ENCODE peak calls at places on chromosome 3, in seven cellular contexts. E is mesothelial cell of epicardium, N is NCI-H1092, V is HL-60, D is cardiac fibroblast, W is sciatic nerve, A is Caki2. U is an unnamed sample.

GRCh38 chr3:36362216-36362615 is 18.1 kb upstream of the STAC start:
- DNase-seq in E (no peak), V (no peak), N (no peak), A (peak), D (no peak), W (no peak), U (no peak)

GRCh38 chr3:54936561-54936960 is 8.7 kb upstream of the LRTM1 start:
- DNase-seq in W (no peak), E (no peak), D (peak), V (no peak), A (no peak), N (no peak), U (no peak)

GRCh38 chr3:29201609-29202008 is 79.3 kb upstream of the RBMS3 start:
- DNase-seq in E (no peak), D (no peak), A (no peak), W (no peak), V (no peak), N (peak), U (no peak)

GRCh38 chr3:187798126-187798525 is 52.9 kb upstream of the BCL6 start:
- DNase-seq in E (no peak), D (no peak), N (no peak), W (no peak), V (peak), A (no peak), U (no peak)

GRCh38 chr3:53949541-53949940 is 57.9 kb upstream of the SELENOK start:
- DNase-seq in W (no peak), V (no peak), N (peak), A (no peak), E (no peak), D (peak), U (no peak)

GRCh38 chr3:65672876-65673815 is 365.6 kb downstream of the MAGI1 start:
- DNase-seq in D (peak), V (peak), E (peak), N (peak), A (no peak), W (peak), U (peak)

GRCh38 chr3:116135462-116135861 is 309.8 kb downstream of the LSAMP start:
- DNase-seq in N (no peak), A (peak), W (no peak), D (peak), E (no peak), V (no peak), U (peak)

GRCh38 chr3:29643034-29643425 is 362.2 kb downstream of the RBMS3 start:
- DNase-seq in A (no peak), N (no peak), D (no peak), V (no peak), W (no peak), E (no peak), U (no peak)

GRCh38 chr3:39254806-39255449 is 24.9 kb downstream of the CX3CR1 start:
- DNase-seq in N (no peak), D (peak), V (no peak), W (no peak), A (no peak), E (no peak), U (no peak)

GRCh38 chr3:180250172-180250571 is 213.4 kb upstream of the PEX5L start:
- DNase-seq in N (no peak), A (peak), W (no peak), D (no peak), V (no peak), E (no peak), U (no peak)

GRCh38 chr3:53780171-53780570 is 66.0 kb downstream of the CHDH start:
- DNase-seq in W (no peak), V (no peak), D (peak), N (no peak), A (no peak), E (no peak), U (no peak)

GRCh38 chr3:44223274-44223673 is 18.4 kb upstream of the TOPAZ1 start:
- DNase-seq in W (no peak), D (no peak), N (no peak), E (no peak), V (no peak), A (no peak), U (no peak)

GRCh38 chr3:33962383-33962782 is 164.0 kb downstream of the PDCD6IP start:
- DNase-seq in D (no peak), E (no peak), W (no peak), A (no peak), N (no peak), V (no peak), U (no peak)

GRCh38 chr3:184751204-184751809 is 39.4 kb upstream of the MAGEF1 start:
- DNase-seq in W (no peak), D (no peak), A (no peak), E (no peak), V (no peak), N (no peak), U (no peak)

GRCh38 chr3:194871143-194871863 is 185.6 kb downstream of the FAM43A start:
- DNase-seq in A (peak), D (peak), E (no peak), V (no peak), N (peak), W (peak), U (no peak)

GRCh38 chr3:126913524-126913923 is 69.4 kb upstream of the PLXNA1 start:
- DNase-seq in V (no peak), E (no peak), W (no peak), D (no peak), A (peak), N (no peak), U (no peak)

GRCh38 chr3:112974178-112974517 is 755 bp downstream of the CD200R1 start:
- DNase-seq in N (no peak), D (no peak), E (no peak), W (no peak), A (no peak), V (no peak), U (no peak)

GRCh38 chr3:42815826-42816225 is 6.6 kb downstream of the ACKR2 start:
- DNase-seq in V (no peak), E (no peak), A (peak), D (no peak), N (no peak), W (no peak), U (no peak)

GRCh38 chr3:69129531-69129930 is 7.1 kb upstream of the LMOD3 start:
- DNase-seq in E (no peak), A (no peak), V (no peak), D (no peak), W (no peak), N (no peak), U (no peak)

GRCh38 chr3:123262226-123262625 is 60.5 kb downstream of the SEC22A start:
- DNase-seq in A (no peak), N (no peak), E (no peak), W (no peak), D (no peak), V (no peak), U (no peak)

GRCh38 chr3:69869643-69870042 is 129.9 kb upstream of the SAMMSON start:
- DNase-seq in E (no peak), N (no peak), A (peak), V (no peak), W (no peak), D (no peak), U (no peak)

GRCh38 chr3:160973067-160973466 is 132.1 kb downstream of the B3GALNT1 start:
- DNase-seq in N (no peak), W (no peak), V (no peak), A (no peak), E (no peak), D (no peak), U (no peak)